ENCODE peak calls at places on chromosomes 11 and 22, in five cellular contexts. G, V, D, T and M are unnamed samples.

GRCh38 chr11:79762271-79762935 is 321.6 kb upstream of the TENM4 start:
- DNase-seq in G (no peak), V (no peak), D (no peak), T (no peak), M (no peak)

GRCh38 chr11:65428578-65429068 is 6.0 kb downstream of the NEAT1 start:
- DNase-seq in G (no peak), V (no peak), D (peak), T (no peak), M (no peak)

GRCh38 chr11:85029964-85030363 is 597.2 kb downstream of the DLG2 start:
- DNase-seq in G (peak), V (no peak), D (no peak), T (no peak), M (no peak)

GRCh38 chr11:16893456-16894076 is 120.6 kb downstream of the PLEKHA7 start:
- DNase-seq in G (no peak), V (no peak), D (no peak), T (no peak), M (no peak)

GRCh38 chr11:46671958-46672315 is 28.5 kb downstream of the ARHGAP1 start:
- DNase-seq in G (no peak), V (no peak), D (peak), T (no peak), M (no peak)

GRCh38 chr11:28559497-28559896 is 451.3 kb downstream of the METTL15 start:
- DNase-seq in G (peak), V (no peak), D (no peak), T (no peak), M (no peak)

GRCh38 chr11:120529214-120529613 is 17.7 kb downstream of the GRIK4 start:
- DNase-seq in G (no peak), V (no peak), D (no peak), T (no peak), M (no peak)

GRCh38 chr11:75100314-75100713 is 3.6 kb upstream of the OR2AT4 start:
- DNase-seq in G (peak), V (no peak), D (no peak), T (no peak), M (no peak)

GRCh38 chr11:2708757-2709281 is 9.0 kb upstream of the KCNQ1OT1 start:
- DNase-seq in G (no peak), V (no peak), D (no peak), T (no peak), M (no peak)

GRCh38 chr22:38432264-38432663 is 22.7 kb downstream of the KCNJ4 start:
- DNase-seq in G (peak), V (no peak), D (no peak), T (no peak), M (no peak)

GRCh38 chr11:76691655-76692054 is 21.1 kb upstream of the LRRC32 start:
- DNase-seq in G (no peak), V (no peak), D (no peak), T (no peak), M (no peak)

GRCh38 chr11:112903310-112903709 is 57.9 kb upstream of the NCAM1 start:
- DNase-seq in G (no peak), V (no peak), D (no peak), T (no peak), M (no peak)

GRCh38 chr11:15750535-15751297 is 605.6 kb downstream of the SOX6 start:
- DNase-seq in G (no peak), V (no peak), D (no peak), T (no peak), M (no peak)

GRCh38 chr11:78961186-78961782 is 386.6 kb upstream of the NARS2 start:
- DNase-seq in G (peak), V (peak), D (no peak), T (no peak), M (no peak)

GRCh38 chr22:17638182-17638431 is 450 bp upstream of the BCL2L13 start:
- DNase-seq in G (no peak), V (no peak), D (no peak), T (no peak), M (no peak)
- TF ChIP-seq CTCF in G (no peak), V (no peak), D (no peak), T (no peak), M (no peak)

GRCh38 chr11:45253640-45254039 is 32.5 kb downstream of the SYT13 start:
- DNase-seq in G (no peak), V (no peak), D (no peak), T (no peak), M (no peak)

GRCh38 chr11:45250035-45250693 is 36.0 kb downstream of the SYT13 start:
- DNase-seq in G (no peak), V (no peak), D (no peak), T (no peak), M (no peak)

GRCh38 chr11:45254070-45254469 is 32.1 kb downstream of the SYT13 start:
- DNase-seq in G (peak), V (no peak), D (no peak), T (no peak), M (no peak)

GRCh38 chr11:45252877-45253276 is 33.3 kb downstream of the SYT13 start:
- DNase-seq in G (no peak), V (no peak), D (no peak), T (no peak), M (no peak)

DNA sequence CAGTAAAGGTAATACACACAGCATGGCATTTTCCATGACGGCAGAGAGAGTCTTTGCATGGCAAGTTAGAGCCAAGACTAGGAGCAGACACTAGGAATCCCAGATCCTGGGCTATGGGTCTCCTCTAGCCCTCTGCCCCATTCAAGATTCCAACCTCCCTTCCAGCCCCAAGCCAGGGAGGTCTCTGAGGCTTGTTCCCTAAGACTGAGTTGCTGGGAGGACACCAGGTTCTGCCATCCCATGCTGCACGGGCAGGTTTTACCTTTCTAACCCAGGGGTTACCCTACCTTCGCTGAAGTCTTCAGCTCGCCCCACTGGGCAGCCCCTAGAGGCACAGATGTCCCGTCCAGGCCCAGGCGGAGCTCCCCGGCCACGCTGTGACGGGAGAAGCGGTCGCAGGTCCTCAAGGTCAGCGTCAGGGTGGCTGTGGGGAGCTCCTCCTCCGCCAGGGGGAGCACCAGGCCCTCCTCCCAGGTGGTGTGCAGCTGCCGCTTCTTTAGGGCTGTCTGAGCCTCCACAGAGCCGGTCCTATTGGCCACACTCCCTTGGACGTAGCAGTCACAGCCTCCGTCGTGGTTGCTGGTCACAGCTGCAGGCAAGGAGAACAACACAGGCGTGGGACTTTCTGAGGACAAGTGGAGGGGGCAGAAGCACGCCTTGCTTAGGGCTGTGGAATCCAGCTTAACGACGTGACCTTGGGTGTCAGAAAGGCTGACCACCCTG is 33.8 kb downstream of the SYT13 start:
- DNase-seq in G (peak), V (peak), D (peak), T (no peak), M (peak)
- TF ChIP-seq CTCF in G (peak), V (peak), D (peak), T (peak), M (peak)

GRCh38 chr11:24496371-24496727 is 504 bp upstream of the LUZP2 start:
- DNase-seq in G (peak), V (no peak), D (no peak), T (no peak), M (no peak)

GRCh38 chr11:24502425-24502824 is 5.6 kb downstream of the LUZP2 start:
- DNase-seq in G (no peak), V (no peak), D (peak), T (no peak), M (no peak)

DNA sequence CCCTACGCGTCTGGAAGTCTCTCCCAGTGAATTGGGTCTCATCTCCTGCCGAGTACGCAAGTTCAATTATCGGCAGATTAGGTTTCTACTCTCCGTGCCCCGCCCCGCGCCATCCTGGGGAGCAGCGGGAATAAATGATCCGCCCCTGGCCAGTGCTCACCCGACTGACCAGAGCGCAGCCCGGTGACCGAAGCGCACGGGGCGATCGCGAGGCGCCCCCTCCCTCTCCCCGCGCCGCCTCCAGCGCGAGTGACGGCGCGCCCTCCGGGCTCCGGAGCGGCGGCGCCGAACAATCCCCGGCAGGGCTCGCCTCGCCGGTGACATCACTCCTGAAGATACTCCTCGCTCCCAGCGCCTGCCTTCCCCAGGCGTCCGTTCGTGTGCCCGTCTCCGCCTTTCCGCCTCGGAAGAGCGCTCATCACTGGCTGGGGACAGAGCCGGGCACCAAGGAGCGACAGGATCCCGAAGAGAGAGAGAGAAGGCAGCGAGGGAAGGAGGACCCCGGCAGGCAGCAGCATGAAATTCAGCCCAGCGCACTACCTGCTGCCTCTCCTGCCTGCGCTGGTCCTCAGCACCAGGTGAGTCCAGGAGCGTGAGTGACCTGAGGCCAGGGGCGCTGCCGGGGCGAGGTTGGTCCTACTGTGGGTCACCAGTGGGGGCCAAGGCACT is at the start of gene LUZP2:
- DNase-seq in G (peak), V (peak), D (peak), T (peak), M (peak)
- TF ChIP-seq CTCF in G (no peak), V (no peak), D (no peak), T (no peak), M (no peak)

DNA sequence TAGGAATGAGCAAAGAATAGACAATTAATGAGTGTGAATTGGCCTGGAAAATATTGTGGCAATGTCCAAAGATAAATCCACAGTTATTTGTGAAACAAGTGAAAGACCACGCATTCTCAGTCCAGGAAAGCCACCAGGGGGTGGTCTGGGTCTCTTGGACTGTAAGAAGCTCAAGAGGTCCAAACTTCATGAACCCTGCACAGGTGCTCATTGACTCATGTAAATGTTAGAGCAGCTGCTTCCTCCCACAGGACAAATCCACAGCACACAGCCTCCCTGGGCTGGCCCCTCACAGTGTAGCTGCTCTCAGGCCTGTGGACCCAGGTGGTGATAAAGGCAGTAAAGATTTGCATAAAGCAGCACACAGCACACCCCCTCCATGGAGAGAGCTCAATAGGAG is 114.0 kb downstream of the ZNF280B start:
- DNase-seq in G (no peak), V (no peak), D (no peak), T (no peak), M (peak)
- TF ChIP-seq CTCF in G (no peak), V (no peak), D (no peak), T (no peak), M (no peak)

GRCh38 chr11:66891849-66892660 is 35.2 kb downstream of the LRFN4 start:
- DNase-seq in G (peak), V (no peak), D (no peak), T (no peak), M (no peak)
- TF ChIP-seq CTCF in G (no peak), V (no peak), D (no peak), T (no peak), M (no peak)

GRCh38 chr11:128504489-128504888 is 82.9 kb downstream of the ETS1 start:
- DNase-seq in G (peak), V (no peak), D (no peak), T (no peak), M (no peak)
- TF ChIP-seq CTCF in G (no peak), V (no peak), D (no peak), T (no peak), M (no peak)

GRCh38 chr22:30399718-30400117 is 2.9 kb downstream of the SEC14L2 start:
- DNase-seq in G (no peak), V (no peak), D (no peak), T (no peak), M (no peak)
- TF ChIP-seq CTCF in G (no peak), V (no peak), D (no peak), T (no peak), M (no peak)